ENCODE peak calls at places on chromosomes 1 and 21, in eight cellular contexts. R is T-cell; D is NCI-H524; O is KBM-7; G is foreskin fibroblast; W is stimulated activated CD8-positive, alpha-beta memory T cell treated with anti-CD3 and anti-CD28 coated beads, Interleukin-7, amount 100 ng/mL, for 24 hours; A is coronary artery; X is stimulated activated CD4-positive, alpha-beta T cell treated with anti-CD3 and anti-CD28 coated beads, TNF-alpha, amount 100 ng/mL, for 1 hour. B is an unnamed sample.

GRCh38 chr1:212475151-212475550 is 42.4 kb downstream of the NENF start:
- DNase-seq in A (no peak), D (no peak), O (no peak), G (no peak), X (no peak), R (no peak), W (no peak), B (no peak)

GRCh38 chr1:204867666-204868339 is 2.9 kb upstream of the NFASC start:
- DNase-seq in D (no peak), R (no peak), X (no peak), G (no peak), W (no peak), O (no peak), A (peak; percentile 52), B (no peak)

GRCh38 chr1:181128592-181129497 is 40.3 kb downstream of the IER5 start:
- DNase-seq in D (peak; percentile 95), R (no peak), X (no peak), O (peak; percentile 84), G (no peak), W (no peak), A (no peak), B (peak; percentile 72)

GRCh38 chr1:93744299-93744988 is 62.8 kb upstream of the BCAR3 start:
- DNase-seq in W (no peak), O (no peak), D (no peak), R (no peak), A (no peak), X (no peak), G (no peak), B (no peak)

GRCh38 chr1:224616761-224617409 is 768 bp downstream of the CNIH3 start:
- DNase-seq in G (no peak), D (peak; percentile 13), O (no peak), A (no peak), W (no peak), X (no peak), R (no peak), B (no peak)

GRCh38 chr1:192061556-192061955 is 96.7 kb upstream of the RGS18 start:
- DNase-seq in W (no peak), G (no peak), D (no peak), O (no peak), A (no peak), X (no peak), R (no peak), B (no peak)

GRCh38 chr1:82377201-82377884 is 576.6 kb downstream of the ADGRL2 start:
- DNase-seq in O (no peak), D (no peak), G (no peak), W (no peak), A (no peak), R (no peak), X (no peak), B (no peak)

GRCh38 chr1:204709960-204710912 is 24.7 kb upstream of the LRRN2 start:
- DNase-seq in X (no peak), W (no peak), O (no peak), R (no peak), A (no peak), D (no peak), G (no peak), B (no peak)

GRCh38 chr1:183138301-183138700 is 47.8 kb upstream of the LAMC2 start:
- DNase-seq in R (no peak), W (no peak), A (no peak), O (no peak), D (no peak), X (no peak), G (no peak), B (no peak)

GRCh38 chr1:110734146-110734680 is 59.5 kb upstream of the KCNA3 start:
- DNase-seq in A (no peak), G (no peak), X (no peak), R (no peak), O (no peak), W (no peak), D (no peak), B (no peak)

GRCh38 chr1:201766117-201766863 is 62.7 kb upstream of the IPO9 start:
- DNase-seq in X (no peak), D (no peak), R (no peak), W (no peak), G (peak; percentile 82), O (peak; percentile 27), A (no peak), B (no peak)

GRCh38 chr1:108657701-108658100 is 3.2 kb downstream of the HENMT1 start:
- DNase-seq in O (no peak), R (no peak), X (no peak), G (no peak), A (no peak), D (no peak), W (no peak), B (no peak)

GRCh38 chr1:17849216-17849615 is 94.1 kb downstream of the ACTL8 start:
- DNase-seq in A (no peak), W (no peak), G (peak; percentile 16), X (no peak), D (no peak), O (no peak), R (no peak), B (no peak)

GRCh38 chr1:78303620-78304019 is 187.2 kb upstream of the PTGFR start:
- DNase-seq in G (peak; percentile 91), O (no peak), X (no peak), D (no peak), W (no peak), A (no peak), R (no peak), B (no peak)

GRCh38 chr1:50343323-50343722 is 79.9 kb downstream of the DMRTA2 start:
- DNase-seq in D (no peak), R (no peak), X (no peak), G (no peak), O (no peak), W (no peak), A (no peak), B (no peak)

GRCh38 chr1:24204116-24204515 is 17.0 kb upstream of the IFNLR1 start:
- DNase-seq in W (no peak), X (no peak), R (no peak), D (no peak), A (no peak), G (no peak), O (no peak), B (no peak)

GRCh38 chr1:230335861-230336549 is 90.1 kb downstream of the PGBD5 start:
- DNase-seq in G (peak; percentile 23), D (no peak), A (no peak), O (no peak), W (no peak), R (no peak), X (no peak), B (no peak)

GRCh38 chr1:8194481-8195227 is 123.3 kb upstream of the SLC45A1 start:
- DNase-seq in O (no peak), A (no peak), W (no peak), R (no peak), D (no peak), X (no peak), G (peak; percentile 63), B (no peak)

GRCh38 chr1:116502915-116503314 is 67.9 kb downstream of the CD58 start:
- DNase-seq in A (no peak), G (no peak), W (no peak), O (no peak), D (no peak), R (no peak), X (no peak), B (no peak)

GRCh38 chr1:238252033-238252802 is 361.5 kb upstream of the ZP4 start:
- DNase-seq in O (peak; percentile 64), W (no peak), G (no peak), D (no peak), A (no peak), R (no peak), X (peak; percentile 1), B (no peak)

GRCh38 chr1:51290489-51290847 is 39.9 kb downstream of the TTC39A start:
- DNase-seq in X (no peak), O (no peak), W (no peak), D (no peak), A (no peak), R (no peak), G (no peak), B (no peak)

GRCh38 chr1:7640920-7641319 is 130.2 kb upstream of the VAMP3 start:
- DNase-seq in X (no peak), R (no peak), A (no peak), D (no peak), O (no peak), G (no peak), W (no peak), B (no peak)

GRCh38 chr1:30256911-30257310 is 466.5 kb downstream of the MATN1 start:
- DNase-seq in G (no peak), W (no peak), X (no peak), D (no peak), R (no peak), O (no peak), A (no peak), B (no peak)

GRCh38 chr1:48471103-48471502 is 901 bp downstream of the SPATA6 start:
- DNase-seq in A (peak; percentile 75), G (no peak), W (no peak), D (no peak), R (no peak), O (no peak), X (no peak), B (no peak)

GRCh38 chr21:44427241-44428120 is 27.8 kb upstream of the LRRC3 start:
- DNase-seq in W (no peak), R (no peak), D (no peak), O (no peak), X (no peak), A (peak; percentile 33), G (no peak), B (no peak)

GRCh38 chr1:221884821-221885220 is 142.9 kb upstream of the DUSP10 start:
- DNase-seq in X (no peak), O (no peak), R (no peak), A (no peak), W (no peak), D (no peak), G (no peak), B (no peak)